ENCODE peak calls at places on chromosomes 5 and 9, in seven cellular contexts. S is IMR-90, Z is H9, P is trophoblast cell, U is mesendoderm, N is H1, R is mesenchymal stem cell. Y is an unnamed sample.

GRCh38 chr9:134966270-134966669 is 48.6 kb upstream of the FCN1 start:
- DNase-seq in N (no peak), Z (no peak), P (no peak), S (no peak), R (no peak), U (no peak), Y (no peak)

GRCh38 chr9:116181853-116182610 is 28.4 kb downstream of the PAPPA start:
- DNase-seq in U (peak; percentile 40), R (no peak), S (peak; percentile 51), P (peak; percentile 73), Z (no peak), N (no peak), Y (no peak)

GRCh38 chr9:80932181-80932580 is 757.2 kb downstream of the TLE1 start:
- DNase-seq in Z (no peak), S (peak; percentile 9), R (no peak), P (no peak), N (no peak), U (no peak), Y (no peak)

GRCh38 chr9:100268271-100268670 is 84.5 kb downstream of the TEX10 start:
- DNase-seq in N (no peak), P (peak; percentile 64), Z (no peak), U (peak; percentile 8), R (no peak), S (no peak), Y (no peak)

GRCh38 chr9:13034696-13035006 is 244.8 kb downstream of the MPDZ start:
- DNase-seq in U (no peak), P (no peak), Z (no peak), N (no peak), S (no peak), R (no peak), Y (no peak)

GRCh38 chr5:109453251-109453650 is 43.5 kb upstream of the PJA2 start:
- DNase-seq in P (no peak), Z (no peak), R (peak; percentile 48), S (peak; percentile 46), U (no peak), N (no peak), Y (no peak)

GRCh38 chr5:62477801-62478200 is 65.2 kb downstream of the IPO11 start:
- DNase-seq in R (peak; percentile 57), P (no peak), N (no peak), Z (no peak), S (peak; percentile 83), U (no peak), Y (no peak)

GRCh38 chr9:82320566-82320965 is 332.0 kb downstream of the SPATA31D1 start:
- DNase-seq in U (no peak), S (peak; percentile 19), N (no peak), P (peak; percentile 18), R (no peak), Z (no peak), Y (no peak)

GRCh38 chr9:126661521-126662251 is 48.0 kb downstream of the LMX1B start:
- DNase-seq in S (peak; percentile 6), Z (peak; percentile 97), R (no peak), N (peak; percentile 84), P (peak; percentile 54), U (peak; percentile 96), Y (no peak)

GRCh38 chr5:95759005-95759404 is 27.9 kb downstream of the RHOBTB3 start:
- DNase-seq in S (no peak), N (no peak), Z (no peak), U (no peak), P (peak; percentile 45), R (peak; percentile 15), Y (no peak)

GRCh38 chr9:103323699-103324098 is 328.6 kb downstream of the CYLC2 start:
- DNase-seq in Z (no peak), P (no peak), R (no peak), N (no peak), S (no peak), U (no peak), Y (no peak)

GRCh38 chr9:77903666-77904248 is 127.9 kb downstream of the GNAQ start:
- DNase-seq in S (no peak), P (no peak), N (no peak), U (peak; percentile 42), R (no peak), Z (no peak), Y (no peak)

GRCh38 chr5:1127991-1128785 is 16.3 kb upstream of the SLC12A7 start:
- DNase-seq in R (peak; percentile 97), Z (no peak), S (no peak), U (no peak), P (no peak), N (no peak), Y (no peak)

GRCh38 chr9:131310833-131311554 is 21.5 kb downstream of the PLPP7 start:
- DNase-seq in P (peak; percentile 50), S (no peak), Z (no peak), N (no peak), R (no peak), U (peak; percentile 39), Y (no peak)

GRCh38 chr5:93715327-93715726 is 26.1 kb downstream of the POU5F2 start:
- DNase-seq in U (no peak), S (no peak), R (no peak), N (no peak), P (no peak), Z (no peak), Y (no peak)

GRCh38 chr5:168401880-168402279 is 84.4 kb upstream of the RARS1 start:
- DNase-seq in U (peak; percentile 29), S (no peak), N (no peak), Z (no peak), R (no peak), P (peak; percentile 72), Y (no peak)

GRCh38 chr5:120007619-120008018 is 378.3 kb downstream of the FAM170A start:
- DNase-seq in R (no peak), N (no peak), S (no peak), Z (no peak), P (no peak), U (no peak), Y (no peak)

GRCh38 chr5:120014535-120014934 is 385.2 kb downstream of the FAM170A start:
- DNase-seq in P (no peak), R (no peak), U (no peak), S (peak; percentile 55), N (no peak), Z (no peak), Y (no peak)

GRCh38 chr5:120017523-120017922 is 388.2 kb downstream of the FAM170A start:
- DNase-seq in R (peak; percentile 50), S (peak; percentile 32), U (no peak), P (no peak), Z (no peak), N (no peak), Y (no peak)

GRCh38 chr5:120012441-120012840 is 383.1 kb downstream of the FAM170A start:
- DNase-seq in U (no peak), N (no peak), S (no peak), R (no peak), P (no peak), Z (no peak), Y (no peak)
- H3K18ac ChIP-seq in U (no peak overlapping the region), N (no peak overlapping the region), S (no peak overlapping the region), R (no peak overlapping the region), P (no peak overlapping the region), Z (no peak overlapping the region), Y (no peak overlapping the region)

GRCh38 chr5:172870261-172870806 is 36.3 kb downstream of the ERGIC1 start:
- DNase-seq in P (peak; percentile 90), Z (no peak), R (peak; percentile 88), N (no peak), U (no peak), S (peak; percentile 97), Y (no peak)

GRCh38 chr5:172871982-172872381 is 37.9 kb downstream of the ERGIC1 start:
- DNase-seq in Z (no peak), U (no peak), N (no peak), P (no peak), R (peak; percentile 61), S (peak; percentile 52), Y (no peak)

GRCh38 chr5:172871561-172871960 is 37.5 kb downstream of the ERGIC1 start:
- DNase-seq in N (no peak), R (no peak), S (no peak), P (no peak), U (no peak), Z (no peak), Y (no peak)

GRCh38 chr5:172869734-172870133 is 35.7 kb downstream of the ERGIC1 start:
- DNase-seq in Z (no peak), N (no peak), U (no peak), P (no peak), R (no peak), S (no peak), Y (no peak)

DNA sequence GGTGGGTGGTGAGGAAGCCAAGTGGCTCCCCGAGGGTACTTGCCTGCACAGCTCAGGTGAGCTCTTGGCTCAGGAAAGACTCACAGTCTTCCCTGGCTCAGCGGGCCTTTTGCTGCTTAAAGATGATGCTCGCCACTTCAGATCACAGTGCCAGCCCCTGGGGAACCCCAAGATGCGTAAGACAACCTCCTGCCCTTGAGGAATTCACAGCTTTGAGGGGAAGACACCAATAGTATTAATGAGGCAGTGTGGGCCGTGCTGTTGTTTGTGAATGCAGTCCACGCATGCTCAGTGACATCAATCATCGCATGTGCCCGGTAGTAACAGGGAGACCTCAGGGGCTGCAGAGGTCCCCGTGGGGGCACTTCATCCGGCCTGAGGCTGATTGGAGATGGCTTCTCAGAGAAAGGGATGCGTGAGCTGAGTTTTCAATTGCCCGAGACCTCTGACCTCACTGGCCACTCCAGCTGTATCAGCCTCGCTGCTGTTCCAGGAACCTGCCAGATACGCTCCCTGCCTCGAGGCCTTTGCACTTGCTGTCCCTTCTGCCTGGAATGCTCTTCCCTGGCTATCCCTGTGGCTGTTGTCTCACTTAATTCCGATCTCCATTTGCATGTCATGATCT is 36.9 kb downstream of the ERGIC1 start:
- DNase-seq in N (no peak), S (no peak), R (peak; percentile 85), Z (no peak), P (peak; percentile 41), U (no peak), Y (no peak)
- H3K4me1 ChIP-seq in N (peaks cover 15% of the 10 kb centered on the region), S (peaks cover 53% of the 10 kb centered on the region), R (peaks cover 64% of the 10 kb centered on the region), Z (peaks cover 7% of the 10 kb centered on the region), P (peaks cover 10% of the 10 kb centered on the region), U (peaks cover 2% of the 10 kb centered on the region), Y (peaks cover 71% of the 10 kb centered on the region)

GRCh38 chr5:173903396-173904140 is 15.4 kb downstream of the CPEB4 start:
- DNase-seq in R (no peak), S (no peak), N (no peak), Z (no peak), U (no peak), P (no peak), Y (no peak)

GRCh38 chr5:173907686-173908371 is 19.7 kb downstream of the CPEB4 start:
- DNase-seq in U (no peak), S (peak; percentile 28), P (no peak), N (no peak), R (no peak), Z (no peak), Y (no peak)

GRCh38 chr5:173909205-173909604 is 21.1 kb downstream of the CPEB4 start:
- DNase-seq in P (no peak), R (no peak), U (no peak), S (no peak), N (no peak), Z (no peak), Y (no peak)

GRCh38 chr5:173910215-173910614 is 22.1 kb downstream of the CPEB4 start:
- DNase-seq in U (no peak), N (no peak), S (no peak), P (no peak), Z (no peak), R (no peak), Y (no peak)

GRCh38 chr5:173907284-173907683 is 19.1 kb downstream of the CPEB4 start:
- DNase-seq in U (no peak), P (no peak), S (no peak), N (no peak), R (no peak), Z (no peak), Y (no peak)
- H3K4me2 ChIP-seq in U (no peak overlapping the region), P (no peak overlapping the region), S (no peak overlapping the region), N (no peak overlapping the region), R (no peak overlapping the region), Z (no peak overlapping the region), Y (no peak overlapping the region)

GRCh38 chr9:122120672-122121071 is 27.6 kb upstream of the TTLL11 start:
- DNase-seq in R (no peak), P (no peak), U (no peak), S (no peak), Z (no peak), N (no peak), Y (no peak)
- H3K18ac ChIP-seq in R (no peak overlapping the region), P (no peak overlapping the region), U (no peak overlapping the region), S (no peak overlapping the region), Z (no peak overlapping the region), N (no peak overlapping the region), Y (peak overlapping the region; percentile 45)

Y was measured in neuronal stem cell.